ENCODE peak calls at places on chromosomes 1 and 21, in nine cellular contexts. One of them, this sample, is unnamed.

GRCh38 chr1:150764617-150765090 is 924 bp downstream of the CTSS start:
- DNase-seq in uterus: no peak
- DNase-seq in adrenal gland: no peak
- DNase-seq in MM.1S: no peak
- DNase-seq in CD4-positive, alpha-beta T cell: no peak
- DNase-seq in cardiac muscle cell: peak; percentile 66
- DNase-seq in A549: peak; percentile 50
- DNase-seq in OCI-LY7: peak; percentile 44
- DNase-seq in heart left ventricle: no peak
- DNase-seq in this sample: no peak

GRCh38 chr21:32861871-32862270 is 90.3 kb upstream of the PAXBP1 start:
- DNase-seq in uterus: no peak
- DNase-seq in adrenal gland: no peak
- DNase-seq in MM.1S: no peak
- DNase-seq in CD4-positive, alpha-beta T cell: no peak
- DNase-seq in cardiac muscle cell: peak; percentile 77
- DNase-seq in A549: no peak
- DNase-seq in OCI-LY7: no peak
- DNase-seq in heart left ventricle: no peak
- DNase-seq in this sample: no peak

GRCh38 chr1:107326823-107327445 is 186.1 kb downstream of the NTNG1 start:
- DNase-seq in uterus: no peak
- DNase-seq in adrenal gland: no peak
- DNase-seq in MM.1S: peak; percentile 39
- DNase-seq in CD4-positive, alpha-beta T cell: no peak
- DNase-seq in cardiac muscle cell: no peak
- DNase-seq in A549: no peak
- DNase-seq in OCI-LY7: peak; percentile 60
- DNase-seq in heart left ventricle: no peak
- DNase-seq in this sample: no peak

GRCh38 chr1:112557385-112557784 is 48.6 kb downstream of the WNT2B start:
- DNase-seq in uterus: no peak
- DNase-seq in adrenal gland: no peak
- DNase-seq in MM.1S: no peak
- DNase-seq in CD4-positive, alpha-beta T cell: no peak
- DNase-seq in cardiac muscle cell: peak; percentile 38
- DNase-seq in A549: peak; percentile 5
- DNase-seq in OCI-LY7: no peak
- DNase-seq in heart left ventricle: no peak
- DNase-seq in this sample: no peak

GRCh38 chr21:44903054-44903685 is 17.5 kb downstream of the ITGB2 start:
- DNase-seq in uterus: no peak
- DNase-seq in adrenal gland: no peak
- DNase-seq in MM.1S: no peak
- DNase-seq in CD4-positive, alpha-beta T cell: no peak
- DNase-seq in cardiac muscle cell: no peak
- DNase-seq in A549: no peak
- DNase-seq in OCI-LY7: no peak
- DNase-seq in heart left ventricle: peak; percentile 52
- DNase-seq in this sample: no peak

GRCh38 chr1:167565922-167566321 is 12.4 kb upstream of the CREG1 start:
- DNase-seq in uterus: no peak
- DNase-seq in adrenal gland: no peak
- DNase-seq in MM.1S: no peak
- DNase-seq in CD4-positive, alpha-beta T cell: no peak
- DNase-seq in cardiac muscle cell: no peak
- DNase-seq in A549: no peak
- DNase-seq in OCI-LY7: peak; percentile 34
- DNase-seq in heart left ventricle: no peak
- DNase-seq in this sample: no peak

GRCh38 chr1:119635801-119636390 is 12.2 kb downstream of the ZNF697 start:
- DNase-seq in uterus: no peak
- DNase-seq in adrenal gland: no peak
- DNase-seq in MM.1S: no peak
- DNase-seq in CD4-positive, alpha-beta T cell: no peak
- DNase-seq in cardiac muscle cell: peak; percentile 31
- DNase-seq in A549: no peak
- DNase-seq in OCI-LY7: no peak
- DNase-seq in heart left ventricle: no peak
- DNase-seq in this sample: no peak

GRCh38 chr1:234924450-234925355 is 203.9 kb downstream of the TOMM20 start:
- DNase-seq in uterus: peak; percentile 13
- DNase-seq in adrenal gland: no peak
- DNase-seq in MM.1S: no peak
- DNase-seq in CD4-positive, alpha-beta T cell: no peak
- DNase-seq in cardiac muscle cell: no peak
- DNase-seq in A549: no peak
- DNase-seq in OCI-LY7: peak; percentile 67
- DNase-seq in heart left ventricle: no peak
- DNase-seq in this sample: no peak

GRCh38 chr1:228332797-228333738 is 73.6 kb downstream of the TRIM11 start:
- DNase-seq in uterus: peak; percentile 8
- DNase-seq in adrenal gland: no peak
- DNase-seq in MM.1S: no peak
- DNase-seq in CD4-positive, alpha-beta T cell: no peak
- DNase-seq in cardiac muscle cell: no peak
- DNase-seq in A549: no peak
- DNase-seq in OCI-LY7: no peak
- DNase-seq in heart left ventricle: no peak
- DNase-seq in this sample: no peak

GRCh38 chr1:75115654-75116053 is 18.5 kb upstream of the LHX8 start:
- DNase-seq in uterus: no peak
- DNase-seq in adrenal gland: no peak
- DNase-seq in MM.1S: no peak
- DNase-seq in CD4-positive, alpha-beta T cell: no peak
- DNase-seq in cardiac muscle cell: no peak
- DNase-seq in A549: no peak
- DNase-seq in OCI-LY7: no peak
- DNase-seq in heart left ventricle: no peak
- DNase-seq in this sample: no peak

GRCh38 chr1:200367841-200368534 is 41.8 kb downstream of the ZNF281 start:
- DNase-seq in uterus: no peak
- DNase-seq in adrenal gland: no peak
- DNase-seq in MM.1S: no peak
- DNase-seq in CD4-positive, alpha-beta T cell: no peak
- DNase-seq in cardiac muscle cell: peak; percentile 80
- DNase-seq in A549: no peak
- DNase-seq in OCI-LY7: no peak
- DNase-seq in heart left ventricle: no peak
- DNase-seq in this sample: no peak

DNA sequence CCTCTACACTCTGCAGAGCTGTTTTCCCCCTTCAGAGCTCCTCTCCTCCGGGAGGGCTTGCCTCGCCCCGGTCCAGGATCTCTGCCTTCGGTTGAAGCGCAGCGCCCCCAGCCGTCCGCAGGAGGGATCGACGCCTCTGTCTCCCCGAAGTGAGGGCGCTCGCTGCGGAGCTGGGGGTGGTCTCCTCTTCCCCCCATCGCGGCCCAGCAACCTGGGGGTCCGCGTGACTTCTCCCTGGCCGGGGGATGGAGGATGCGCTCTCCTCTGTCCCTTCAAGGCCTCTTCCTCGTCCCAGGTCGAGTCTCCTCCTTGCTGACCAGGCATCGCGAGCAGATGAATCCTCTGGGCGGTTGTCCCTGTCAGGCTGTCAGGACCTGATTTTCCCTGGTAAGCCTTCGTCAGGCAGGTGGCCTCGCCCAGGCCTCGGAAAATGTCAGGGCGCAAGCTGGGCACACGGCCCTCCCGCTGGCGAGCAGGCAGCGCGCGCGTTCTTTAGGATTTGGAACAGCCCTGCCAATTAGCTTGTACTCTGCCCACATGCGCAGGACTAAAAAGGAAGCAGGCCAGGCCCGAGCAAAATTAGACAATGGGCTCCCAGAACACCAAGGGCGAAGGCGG is 90.5 kb downstream of the EDEM3 start:
- DNase-seq in uterus: peak; percentile 84
- DNase-seq in adrenal gland: peak; percentile 81
- DNase-seq in MM.1S: peak; percentile 80
- DNase-seq in CD4-positive, alpha-beta T cell: no peak
- DNase-seq in cardiac muscle cell: peak; percentile 77
- DNase-seq in A549: peak; percentile 56
- DNase-seq in OCI-LY7: no peak
- DNase-seq in heart left ventricle: peak; percentile 91
- DNase-seq in this sample: no peak
- TF ChIP-seq CTCF in uterus: peak; percentile 97
- TF ChIP-seq CTCF in adrenal gland: peak; percentile 93
- TF ChIP-seq CTCF in MM.1S: peak; percentile 99
- TF ChIP-seq CTCF in CD4-positive, alpha-beta T cell: no peak
- TF ChIP-seq CTCF in cardiac muscle cell: peak; percentile 97
- TF ChIP-seq CTCF in A549: peak; percentile 86
- TF ChIP-seq CTCF in OCI-LY7: no peak
- TF ChIP-seq CTCF in heart left ventricle: peak; percentile 95
- TF ChIP-seq CTCF in this sample: peak; percentile 87

DNA sequence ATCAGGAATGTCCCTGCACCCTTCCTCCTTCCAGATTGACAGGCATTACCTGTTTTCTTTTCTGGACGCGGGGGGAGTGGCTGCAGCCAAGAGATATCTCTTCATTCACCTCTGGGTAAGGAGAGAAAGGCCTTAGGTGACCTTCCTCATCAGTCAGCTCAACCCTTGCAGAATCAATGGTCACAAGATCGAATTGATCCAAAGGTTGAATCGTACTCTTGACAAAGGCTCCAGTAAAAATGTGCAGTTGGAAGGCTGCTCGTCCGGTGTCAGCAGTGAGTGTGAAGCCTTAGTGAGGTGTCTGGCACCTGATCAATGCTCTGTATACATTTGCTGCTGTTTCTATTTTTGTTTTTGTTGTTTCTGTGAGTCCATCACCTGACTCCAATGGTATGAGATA is 282.6 kb upstream of the AJAP1 start:
- DNase-seq in uterus: no peak
- DNase-seq in adrenal gland: no peak
- DNase-seq in MM.1S: no peak
- DNase-seq in CD4-positive, alpha-beta T cell: no peak
- DNase-seq in cardiac muscle cell: no peak
- DNase-seq in A549: no peak
- DNase-seq in OCI-LY7: no peak
- DNase-seq in heart left ventricle: no peak
- DNase-seq in this sample: no peak
- H3K27ac ChIP-seq in uterus: no peak overlapping the region
- H3K27ac ChIP-seq in adrenal gland: no peak overlapping the region
- H3K27ac ChIP-seq in MM.1S: no peak overlapping the region
- H3K27ac ChIP-seq in CD4-positive, alpha-beta T cell: no peak overlapping the region
- H3K27ac ChIP-seq in cardiac muscle cell: no peak overlapping the region
- H3K27ac ChIP-seq in A549: no peak overlapping the region
- H3K27ac ChIP-seq in OCI-LY7: no peak overlapping the region
- H3K27ac ChIP-seq in heart left ventricle: no peak overlapping the region
- H3K27ac ChIP-seq in this sample: no peak overlapping the region

DNA sequence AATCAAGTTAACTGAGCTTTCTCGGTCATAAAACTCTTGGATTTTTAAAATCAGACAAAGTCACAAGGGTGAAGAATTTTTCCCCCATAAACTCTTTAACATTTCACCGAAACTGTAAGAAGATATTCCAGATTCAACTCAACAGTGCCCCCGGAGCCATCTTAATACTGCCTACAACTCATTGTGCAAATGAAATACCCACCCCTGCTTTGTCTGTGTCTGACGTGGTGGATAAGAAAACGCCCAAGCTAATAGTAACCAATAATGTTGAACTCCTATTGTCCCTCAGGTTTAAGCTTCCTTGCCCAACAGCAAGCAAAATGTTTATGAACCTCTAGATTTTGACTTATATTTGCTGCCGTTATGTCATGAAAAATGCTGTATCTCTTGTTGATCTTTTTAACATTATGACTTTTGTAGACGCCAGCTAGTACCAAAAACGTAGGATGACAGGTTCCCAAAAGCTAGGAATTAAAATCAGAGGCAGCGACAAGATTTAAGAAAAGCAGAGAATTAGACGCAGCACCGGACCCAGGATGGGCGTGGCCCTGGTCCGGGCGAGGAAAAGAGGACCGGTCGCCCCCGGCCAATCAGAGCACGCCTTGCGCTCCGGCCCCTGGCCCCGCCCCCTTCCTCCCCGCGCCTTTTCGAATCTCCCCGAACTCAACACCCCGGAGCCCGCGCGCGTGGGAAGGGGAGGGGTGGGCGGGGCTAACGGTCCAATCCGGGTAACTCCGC is 1.1 kb downstream of the STMN1 start:
- DNase-seq in uterus: peak; percentile 96
- DNase-seq in adrenal gland: peak; percentile 94
- DNase-seq in MM.1S: peak; percentile 95
- DNase-seq in CD4-positive, alpha-beta T cell: peak; percentile 83
- DNase-seq in cardiac muscle cell: peak; percentile 94
- DNase-seq in A549: peak; percentile 88
- DNase-seq in OCI-LY7: peak; percentile 96
- DNase-seq in heart left ventricle: peak; percentile 96
- DNase-seq in this sample: peak; percentile 69
- TF ChIP-seq CTCF in uterus: no peak
- TF ChIP-seq CTCF in adrenal gland: no peak
- TF ChIP-seq CTCF in MM.1S: peak; percentile 15
- TF ChIP-seq CTCF in CD4-positive, alpha-beta T cell: peak; percentile 18
- TF ChIP-seq CTCF in cardiac muscle cell: peak; percentile 17
- TF ChIP-seq CTCF in A549: no peak
- TF ChIP-seq CTCF in OCI-LY7: peak; percentile 68
- TF ChIP-seq CTCF in heart left ventricle: peak; percentile 14
- TF ChIP-seq CTCF in this sample: no peak

GRCh38 chr1:56663846-56664245 is 18.7 kb downstream of the PRKAA2 start:
- DNase-seq in uterus: no peak
- DNase-seq in adrenal gland: no peak
- DNase-seq in MM.1S: no peak
- DNase-seq in CD4-positive, alpha-beta T cell: no peak
- DNase-seq in cardiac muscle cell: no peak
- DNase-seq in A549: no peak
- DNase-seq in OCI-LY7: no peak
- DNase-seq in heart left ventricle: no peak
- DNase-seq in this sample: no peak
- H3K27ac ChIP-seq in uterus: no peak overlapping the region
- H3K27ac ChIP-seq in adrenal gland: no peak overlapping the region
- H3K27ac ChIP-seq in MM.1S: no peak overlapping the region
- H3K27ac ChIP-seq in CD4-positive, alpha-beta T cell: no peak overlapping the region
- H3K27ac ChIP-seq in cardiac muscle cell: no peak overlapping the region
- H3K27ac ChIP-seq in A549: no peak overlapping the region
- H3K27ac ChIP-seq in OCI-LY7: no peak overlapping the region
- H3K27ac ChIP-seq in heart left ventricle: no peak overlapping the region
- H3K27ac ChIP-seq in this sample: no peak overlapping the region

GRCh38 chr1:55140546-55140983 is 74.6 kb downstream of the USP24 start:
- DNase-seq in uterus: peak; percentile 83
- DNase-seq in adrenal gland: peak; percentile 82
- DNase-seq in MM.1S: peak; percentile 76
- DNase-seq in CD4-positive, alpha-beta T cell: peak; percentile 62
- DNase-seq in cardiac muscle cell: peak; percentile 91
- DNase-seq in A549: peak; percentile 75
- DNase-seq in OCI-LY7: peak; percentile 76
- DNase-seq in heart left ventricle: no peak
- DNase-seq in this sample: peak; percentile 9

GRCh38 chr1:55141295-55141893 is 73.8 kb downstream of the USP24 start:
- DNase-seq in uterus: no peak
- DNase-seq in adrenal gland: no peak
- DNase-seq in MM.1S: no peak
- DNase-seq in CD4-positive, alpha-beta T cell: no peak
- DNase-seq in cardiac muscle cell: no peak
- DNase-seq in A549: no peak
- DNase-seq in OCI-LY7: no peak
- DNase-seq in heart left ventricle: no peak
- DNase-seq in this sample: no peak

GRCh38 chr1:55144886-55145285 is 70.3 kb downstream of the USP24 start:
- DNase-seq in uterus: no peak
- DNase-seq in adrenal gland: no peak
- DNase-seq in MM.1S: no peak
- DNase-seq in CD4-positive, alpha-beta T cell: no peak
- DNase-seq in cardiac muscle cell: no peak
- DNase-seq in A549: no peak
- DNase-seq in OCI-LY7: no peak
- DNase-seq in heart left ventricle: no peak
- DNase-seq in this sample: no peak

GRCh38 chr1:55146781-55147180 is 68.4 kb downstream of the USP24 start:
- DNase-seq in uterus: peak; percentile 41
- DNase-seq in adrenal gland: peak; percentile 26
- DNase-seq in MM.1S: no peak
- DNase-seq in CD4-positive, alpha-beta T cell: no peak
- DNase-seq in cardiac muscle cell: peak; percentile 33
- DNase-seq in A549: peak; percentile 22
- DNase-seq in OCI-LY7: no peak
- DNase-seq in heart left ventricle: no peak
- DNase-seq in this sample: no peak

GRCh38 chr1:55143686-55144085 is 71.5 kb downstream of the USP24 start:
- DNase-seq in uterus: no peak
- DNase-seq in adrenal gland: no peak
- DNase-seq in MM.1S: peak; percentile 29
- DNase-seq in CD4-positive, alpha-beta T cell: no peak
- DNase-seq in cardiac muscle cell: no peak
- DNase-seq in A549: peak; percentile 54
- DNase-seq in OCI-LY7: peak; percentile 15
- DNase-seq in heart left ventricle: no peak
- DNase-seq in this sample: no peak
- TF ChIP-seq CTCF in uterus: no peak
- TF ChIP-seq CTCF in adrenal gland: peak; percentile 3
- TF ChIP-seq CTCF in MM.1S: peak; percentile 45
- TF ChIP-seq CTCF in CD4-positive, alpha-beta T cell: no peak
- TF ChIP-seq CTCF in cardiac muscle cell: no peak
- TF ChIP-seq CTCF in A549: no peak
- TF ChIP-seq CTCF in OCI-LY7: peak; percentile 33
- TF ChIP-seq CTCF in heart left ventricle: no peak
- TF ChIP-seq CTCF in this sample: peak; percentile 24